ENCODE peak calls at places on chromosomes 3 and 15, in seven cellular contexts. Y is GM23338, T is mammary epithelial cell, R is hepatocyte, Z is gastrocnemius medialis, E is cardiac fibroblast, D is AG09309. J is an unnamed sample.

GRCh38 chr15:66634540-66634939 is 67.5 kb upstream of the SMAD6 start:
- DNase-seq in Y (no peak), T (no peak), R (no peak), Z (no peak), E (no peak), D (no peak), J (no peak)

GRCh38 chr15:27418729-27419128 is 447.7 kb downstream of the GABRG3 start:
- DNase-seq in Y (peak), T (no peak), R (peak), Z (no peak), E (no peak), D (no peak), J (no peak)

GRCh38 chr15:43067717-43068461 is 37.9 kb downstream of the UBR1 start:
- DNase-seq in Y (peak), T (peak), R (peak), Z (no peak), E (peak), D (no peak), J (no peak)

GRCh38 chr3:138328341-138328740 is 1.3 kb downstream of the NME9 start:
- DNase-seq in Y (peak), T (no peak), R (peak), Z (no peak), E (peak), D (no peak), J (no peak)

GRCh38 chr15:36406366-36406765 is 173.1 kb upstream of the CDIN1 start:
- DNase-seq in Y (no peak), T (no peak), R (no peak), Z (no peak), E (no peak), D (no peak), J (no peak)

GRCh38 chr3:157442729-157443128 is 6.1 kb downstream of the PTX3 start:
- DNase-seq in Y (no peak), T (no peak), R (no peak), Z (no peak), E (peak), D (no peak), J (no peak)

GRCh38 chr3:72887723-72888545 is at the start of gene GXYLT2:
- DNase-seq in Y (peak), T (peak), R (peak), Z (peak), E (peak), D (no peak), J (no peak)

GRCh38 chr3:148697311-148698189 is at the start of gene AGTR1:
- DNase-seq in Y (peak), T (no peak), R (peak), Z (peak), E (peak), D (no peak), J (no peak)

GRCh38 chr3:16094644-16095272 is 79.7 kb upstream of the GALNT15 start:
- DNase-seq in Y (no peak), T (no peak), R (no peak), Z (no peak), E (peak), D (no peak), J (no peak)

GRCh38 chr15:45457641-45458539 is 64.7 kb downstream of the SLC30A4 start:
- DNase-seq in Y (peak), T (peak), R (peak), Z (peak), E (peak), D (peak), J (no peak)

GRCh38 chr15:49731187-49731828 is 110.5 kb downstream of the DTWD1 start:
- DNase-seq in Y (no peak), T (no peak), R (no peak), Z (no peak), E (peak), D (no peak), J (no peak)

DNA sequence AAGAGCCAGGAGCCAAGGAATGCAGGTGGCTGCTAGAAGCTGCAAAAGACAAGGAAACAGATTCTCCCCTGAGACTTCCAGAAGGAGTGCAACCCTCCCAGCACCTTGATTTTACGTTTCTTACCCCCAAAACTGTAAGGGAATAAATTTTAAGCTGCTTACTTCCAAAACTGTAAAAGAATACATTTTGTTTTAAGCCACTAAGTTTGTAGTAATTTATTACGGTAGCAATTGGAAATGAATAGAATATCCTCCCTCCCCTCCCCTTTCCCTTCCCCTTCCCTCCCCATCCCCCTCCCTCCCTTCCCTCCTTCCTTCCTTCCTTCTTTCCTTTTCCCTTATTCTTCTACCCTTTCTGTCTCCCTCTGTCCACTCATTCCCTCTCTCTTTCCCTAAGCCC is 203.7 kb upstream of the CFAP20DC start:
- DNase-seq in Y (no peak), T (no peak), R (no peak), Z (no peak), E (no peak), D (no peak), J (no peak)
- H3K4me3 ChIP-seq in Y (no peak), T (no peak), R (no peak), Z (no peak), E (no peak), D (no peak), J (no peak)

GRCh38 chr15:51781506-51781905 is 30.1 kb downstream of the TMOD2 start:
- DNase-seq in Y (no peak), T (peak), R (no peak), Z (no peak), E (no peak), D (no peak), J (no peak)

GRCh38 chr15:51780636-51781035 is 29.2 kb downstream of the TMOD2 start:
- DNase-seq in Y (no peak), T (peak), R (no peak), Z (no peak), E (peak), D (no peak), J (no peak)

GRCh38 chr15:51776952-51777574 is 25.7 kb downstream of the TMOD2 start:
- DNase-seq in Y (peak), T (peak), R (peak), Z (peak), E (peak), D (peak), J (peak)

GRCh38 chr15:51783967-51784366 is 32.6 kb downstream of the TMOD2 start:
- DNase-seq in Y (no peak), T (no peak), R (no peak), Z (no peak), E (no peak), D (no peak), J (no peak)

DNA sequence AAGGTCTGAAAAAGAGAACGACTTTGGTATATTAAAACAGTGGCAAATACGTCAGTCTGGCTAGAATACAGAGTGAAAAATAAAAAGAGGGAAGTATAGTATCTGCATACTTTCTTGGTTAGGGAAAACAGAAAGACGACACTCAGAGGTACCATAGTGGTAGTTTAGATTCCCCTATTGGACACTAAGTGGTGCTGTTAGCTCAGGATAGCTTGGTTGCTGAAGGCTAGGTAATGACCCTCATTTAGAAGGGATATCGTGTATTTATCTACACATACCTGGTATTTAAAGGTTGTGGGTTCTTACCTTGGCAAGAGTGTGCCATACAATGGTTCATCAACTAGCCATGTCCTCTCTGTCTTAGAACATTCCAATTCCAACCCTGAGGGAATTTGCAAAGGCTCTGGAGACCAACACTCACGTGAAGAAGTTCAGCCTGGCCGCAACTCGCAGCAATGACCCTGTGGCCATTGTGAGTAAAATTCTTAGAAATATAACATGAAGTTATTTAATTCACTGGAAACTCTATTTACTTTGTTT is 31.0 kb downstream of the TMOD2 start:
- DNase-seq in Y (peak), T (no peak), R (peak), Z (no peak), E (peak), D (no peak), J (no peak)
- TF ChIP-seq CTCF in Y (peak), T (peak), R (peak), Z (no peak), E (peak), D (peak), J (peak)

DNA sequence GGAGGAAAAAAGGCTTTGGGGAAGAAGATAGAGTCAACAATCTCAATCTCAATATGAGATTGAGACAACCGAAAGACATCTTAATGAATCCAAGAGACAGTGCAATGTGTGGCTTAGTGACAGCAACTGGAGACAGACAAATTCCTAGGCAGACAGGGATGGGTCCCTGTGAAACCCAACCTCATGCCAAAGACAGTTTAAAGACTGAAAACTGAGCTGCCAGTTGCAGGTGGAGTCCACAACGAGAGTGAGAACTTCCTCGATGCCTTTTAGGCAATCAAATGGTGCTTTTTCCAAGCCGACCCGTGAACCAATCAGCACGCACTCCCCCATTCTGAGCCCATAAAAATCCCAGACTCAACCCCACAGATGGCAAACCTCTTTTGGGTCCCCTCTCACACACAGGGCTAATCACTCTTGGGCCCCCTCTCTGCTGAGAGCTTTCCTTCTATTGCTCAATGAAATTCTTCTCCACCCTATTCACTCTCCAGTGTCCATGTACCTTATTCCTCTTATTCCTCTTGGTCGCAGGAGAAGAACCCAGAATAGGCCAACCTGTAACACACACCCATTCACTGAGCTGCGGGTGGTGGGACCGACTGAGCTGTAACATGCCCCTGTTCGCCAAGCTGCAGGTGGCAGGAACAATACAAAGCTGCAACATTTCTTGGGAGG is 34.8 kb downstream of the ZMAT3 start:
- DNase-seq in Y (no peak), T (no peak), R (no peak), Z (no peak), E (no peak), D (no peak), J (no peak)
- H3K4me3 ChIP-seq in Y (no peak), T (no peak), R (no peak), Z (no peak), E (no peak), D (no peak), J (no peak)

GRCh38 chr3:165185707-165186327 is 10.4 kb downstream of the SLITRK3 start:
- DNase-seq in Y (peak), T (peak), R (peak), Z (no peak), E (peak), D (peak), J (no peak)
- TF ChIP-seq CTCF in Y (peak), T (peak), R (peak), Z (peak), E (peak), D (peak), J (peak)

GRCh38 chr15:73941044-73941443 is 14.8 kb downstream of the LOXL1 start:
- DNase-seq in Y (no peak), T (no peak), R (peak), Z (no peak), E (peak), D (peak), J (peak)

GRCh38 chr15:73941449-73941848 is 15.2 kb downstream of the LOXL1 start:
- DNase-seq in Y (no peak), T (no peak), R (no peak), Z (no peak), E (no peak), D (no peak), J (no peak)

GRCh38 chr15:73941871-73942635 is 15.8 kb downstream of the LOXL1 start:
- DNase-seq in Y (no peak), T (no peak), R (no peak), Z (no peak), E (no peak), D (no peak), J (no peak)

GRCh38 chr15:73939138-73939537 is 12.9 kb downstream of the LOXL1 start:
- DNase-seq in Y (no peak), T (no peak), R (no peak), Z (no peak), E (no peak), D (no peak), J (no peak)

DNA sequence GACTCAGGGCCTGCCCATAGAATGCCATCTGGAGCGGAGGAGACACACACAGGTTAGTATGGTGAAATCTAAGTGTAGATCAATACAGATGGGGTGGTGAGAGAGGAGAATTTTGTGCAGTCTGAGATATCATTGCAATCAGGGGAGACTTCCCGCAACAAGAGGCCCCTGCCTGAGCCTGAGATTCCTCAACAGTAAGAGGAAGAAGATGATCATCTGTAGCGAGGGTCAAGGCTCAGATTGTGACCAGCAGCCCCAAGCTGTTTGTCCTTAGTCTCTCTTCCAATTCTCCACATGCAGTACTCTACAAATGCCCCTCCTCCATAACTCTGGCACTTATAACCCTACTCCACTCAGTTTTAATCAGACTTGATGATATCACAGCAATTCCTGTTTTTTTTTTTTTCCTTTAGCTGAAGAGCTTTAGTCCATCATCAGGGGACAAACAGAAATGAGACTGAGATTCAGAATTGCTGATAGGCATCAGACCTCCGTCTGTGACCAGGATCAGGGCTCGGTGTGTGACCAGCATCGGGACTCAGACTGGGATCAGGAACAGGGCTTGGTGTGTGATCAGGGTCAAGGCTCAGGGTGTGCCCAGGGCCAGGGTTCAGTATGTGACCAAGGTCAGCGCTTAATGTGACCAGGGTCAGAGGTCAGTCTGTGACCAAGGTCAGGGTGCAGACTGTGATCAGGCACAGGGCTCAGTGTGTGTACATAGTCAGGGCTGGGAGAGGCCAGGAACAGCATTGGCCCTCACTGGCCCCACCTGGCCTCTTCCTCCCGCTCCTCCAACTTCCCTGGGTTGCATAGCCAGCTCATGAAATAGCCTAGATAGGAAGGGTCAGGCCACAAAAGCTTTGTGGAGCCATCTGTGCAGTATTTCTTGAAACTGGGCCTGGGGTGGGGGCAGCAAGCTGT is 14.1 kb downstream of the LOXL1 start:
- DNase-seq in Y (no peak), T (no peak), R (no peak), Z (no peak), E (no peak), D (no peak), J (no peak)
- H3K4me3 ChIP-seq in Y (no peak), T (no peak), R (no peak), Z (no peak), E (peak), D (no peak), J (peak)

GRCh38 chr3:143095813-143096212 is 23.8 kb upstream of the CHST2 start:
- DNase-seq in Y (no peak), T (no peak), R (no peak), Z (no peak), E (no peak), D (no peak), J (no peak)

GRCh38 chr3:143099213-143099612 is 20.4 kb upstream of the CHST2 start:
- DNase-seq in Y (no peak), T (no peak), R (no peak), Z (no peak), E (no peak), D (no peak), J (no peak)

GRCh38 chr3:143099690-143100089 is 19.9 kb upstream of the CHST2 start:
- DNase-seq in Y (no peak), T (no peak), R (no peak), Z (no peak), E (no peak), D (no peak), J (no peak)

GRCh38 chr3:143101792-143102381 is 17.7 kb upstream of the CHST2 start:
- DNase-seq in Y (no peak), T (no peak), R (no peak), Z (no peak), E (no peak), D (no peak), J (no peak)

DNA sequence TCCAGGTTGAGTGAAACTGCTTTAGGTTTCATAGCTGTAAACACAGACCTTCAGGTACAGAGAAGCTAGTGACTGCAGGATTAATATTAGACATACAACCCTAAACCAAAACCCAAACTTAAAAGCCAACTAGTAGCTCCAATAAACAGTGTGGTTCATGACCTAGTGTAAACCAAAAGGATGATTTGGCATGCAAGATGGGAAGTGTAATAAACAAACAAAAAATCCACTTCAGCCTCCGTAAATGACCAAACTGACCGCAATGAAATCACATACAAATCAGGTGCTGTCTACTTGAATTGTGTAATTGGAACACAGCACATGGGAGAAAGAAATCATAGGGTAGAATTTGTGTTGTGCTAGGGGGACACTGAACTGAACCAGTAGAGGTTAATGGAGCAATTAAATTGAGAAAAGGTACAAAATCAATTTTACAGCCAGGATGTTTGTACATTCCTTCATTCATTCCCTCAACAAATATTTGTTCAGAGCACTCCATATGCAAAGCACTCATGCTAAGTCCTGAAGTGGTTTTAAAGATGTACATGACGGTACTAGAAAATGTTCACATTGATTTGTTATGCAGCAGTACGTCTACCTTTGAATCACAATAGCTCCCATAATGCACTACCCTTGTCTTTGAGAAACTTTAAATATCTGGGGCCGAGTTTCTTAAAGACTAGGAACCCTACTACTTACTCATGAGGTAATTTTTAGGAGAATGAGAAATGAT is 21.4 kb upstream of the CHST2 start:
- DNase-seq in Y (no peak), T (no peak), R (no peak), Z (no peak), E (no peak), D (no peak), J (no peak)
- TF ChIP-seq CTCF in Y (no peak), T (no peak), R (no peak), Z (no peak), E (no peak), D (no peak), J (no peak)

GRCh38 chr3:46863261-46863782 is at the start of gene MYL3:
- DNase-seq in Y (no peak), T (no peak), R (peak), Z (peak), E (no peak), D (no peak), J (no peak)
- H3K4me3 ChIP-seq in Y (no peak), T (no peak), R (no peak), Z (no peak), E (no peak), D (no peak), J (no peak)

J was measured in AG04449.